ENCODE peak calls at places on chromosomes 2 and 18, in five cellular contexts. U is NCI-H1436, G is astrocyte of the spinal cord, W is amniotic stem cell, P is GM23338. D is an unnamed sample.

GRCh38 chr2:230319211-230319862 is 7.7 kb upstream of the SP140L start:
- DNase-seq in U (no peak), G (no peak), P (no peak), W (no peak), D (no peak)

GRCh38 chr2:69021727-69022126 is 8.7 kb downstream of the ANTXR1 start:
- DNase-seq in G (no peak), P (no peak), W (no peak), U (no peak), D (no peak)

GRCh38 chr2:2950403-2950952 is 427.1 kb downstream of the EIPR1 start:
- DNase-seq in W (no peak), G (no peak), P (no peak), U (peak), D (no peak)

GRCh38 chr18:9688036-9688741 is 19.9 kb upstream of the RAB31 start:
- DNase-seq in P (peak), G (peak), W (peak), U (no peak), D (no peak)

GRCh38 chr2:127097841-127098651 is 8.9 kb downstream of the BIN1 start:
- DNase-seq in U (no peak), G (no peak), P (no peak), W (no peak), D (no peak)

GRCh38 chr2:155368934-155369333 is 670.4 kb downstream of the KCNJ3 start:
- DNase-seq in W (no peak), P (peak), U (peak), G (peak), D (peak)

GRCh38 chr2:113257511-113258264 is 21.0 kb downstream of the PAX8 start:
- DNase-seq in G (no peak), U (no peak), W (no peak), P (no peak), D (no peak)

GRCh38 chr2:40611196-40611595 is 159.3 kb upstream of the SLC8A1 start:
- DNase-seq in G (no peak), W (no peak), U (no peak), P (no peak), D (no peak)

GRCh38 chr18:33708876-33709275 is 130.9 kb downstream of the ASXL3 start:
- DNase-seq in U (no peak), W (no peak), G (no peak), P (no peak), D (no peak)

GRCh38 chr2:45010706-45011036 is 1.4 kb upstream of the SIX2 start:
- DNase-seq in P (no peak), W (no peak), G (no peak), U (no peak), D (peak)

GRCh38 chr18:9958861-9959399 is 45.1 kb downstream of the VAPA start:
- DNase-seq in G (no peak), U (no peak), W (no peak), P (no peak), D (no peak)

GRCh38 chr2:74551942-74552913 is 1.5 kb downstream of the LOXL3 start:
- DNase-seq in W (no peak), G (no peak), P (no peak), U (no peak), D (no peak)

GRCh38 chr2:201208563-201209252 is 25.8 kb downstream of the CASP10 start:
- DNase-seq in W (no peak), U (no peak), G (no peak), P (no peak), D (no peak)

GRCh38 chr2:237632991-237633629 is 5.7 kb downstream of the LRRFIP1 start:
- DNase-seq in W (no peak), U (no peak), G (no peak), P (no peak), D (no peak)

GRCh38 chr2:124988111-124988510 is 963.0 kb downstream of the CNTNAP5 start:
- DNase-seq in W (no peak), P (no peak), U (no peak), G (no peak), D (no peak)

GRCh38 chr18:13267517-13267916 is 49.0 kb downstream of the LDLRAD4 start:
- DNase-seq in P (no peak), W (no peak), G (no peak), U (no peak), D (no peak)

GRCh38 chr2:83081835-83082522 is 1377.1 kb downstream of the SUCLG1 start:
- DNase-seq in U (peak), P (no peak), W (peak), G (peak), D (peak)

GRCh38 chr18:59050661-59051057 is 89.0 kb upstream of the SEC11C start:
- DNase-seq in P (no peak), W (no peak), G (no peak), U (no peak), D (no peak)

GRCh38 chr2:132497591-132497990 is 81.0 kb downstream of the GPR39 start:
- DNase-seq in W (no peak), G (no peak), U (no peak), P (no peak), D (no peak)

GRCh38 chr2:174477772-174478171 is 9.1 kb downstream of the GPR155 start:
- DNase-seq in U (peak), W (no peak), P (no peak), G (no peak), D (no peak)

GRCh38 chr2:20506281-20506685 is 59.4 kb downstream of the RHOB start:
- DNase-seq in P (peak), U (no peak), G (peak), W (no peak), D (peak)

GRCh38 chr18:25228410-25228809 is 123.6 kb downstream of the ZNF521 start:
- DNase-seq in U (no peak), G (no peak), P (no peak), W (no peak), D (no peak)

GRCh38 chr2:237309416-237309815 is 104.5 kb downstream of the COL6A3 start:
- DNase-seq in P (no peak), G (peak), U (no peak), W (no peak), D (no peak)

D was measured in fibroblast of pulmonary artery.